ENCODE peak calls at places on chromosomes 12 and 14, in eight cellular contexts. R is suprapubic skin, D is dorsolateral prefrontal cortex, Y is HCT116, J is heart right ventricle, C is left ventricle myocardium inferior, Q is cardiac fibroblast, Z is skeletal muscle cell. E is an unnamed sample.

GRCh38 chr12:118274066-118274465 is 98.6 kb downstream of the TAOK3 start:
- DNase-seq in R (no peak), D (no peak), Y (no peak), J (no peak), C (no peak), Q (no peak), Z (no peak), E (no peak)

GRCh38 chr14:74516451-74517155 is 23.0 kb downstream of the ISCA2 start:
- DNase-seq in R (no peak), D (no peak), Y (no peak), J (no peak), C (no peak), Q (no peak), Z (no peak), E (no peak)

GRCh38 chr12:18171571-18171970 is 81.6 kb upstream of the RERGL start:
- DNase-seq in R (no peak), D (no peak), Y (no peak), J (no peak), C (no peak), Q (peak; percentile 52), Z (peak; percentile 56), E (no peak)

GRCh38 chr12:123131879-123132402 is 18.9 kb downstream of the PITPNM2 start:
- DNase-seq in R (no peak), D (no peak), Y (no peak), J (no peak), C (no peak), Q (no peak), Z (no peak), E (peak; percentile 98)

GRCh38 chr14:50835280-50835679 is 4.3 kb upstream of the NIN start:
- DNase-seq in R (no peak), D (no peak), Y (no peak), J (no peak), C (no peak), Q (peak; percentile 85), Z (peak; percentile 42), E (peak; percentile 84)

GRCh38 chr12:78149459-78149858 is 318.8 kb downstream of the NAV3 start:
- DNase-seq in R (no peak), D (peak; percentile 85), Y (no peak), J (no peak), C (no peak), Q (no peak), Z (no peak), E (no peak)

GRCh38 chr12:121217761-121218160 is 7.8 kb downstream of the P2RX4 start:
- DNase-seq in R (no peak), D (peak; percentile 47), Y (no peak), J (no peak), C (no peak), Q (no peak), Z (no peak), E (no peak)

GRCh38 chr12:102063066-102063465 is 1.3 kb upstream of the WASHC3 start:
- DNase-seq in R (no peak), D (no peak), Y (peak; percentile 47), J (no peak), C (no peak), Q (peak; percentile 7), Z (no peak), E (peak; percentile 25)

GRCh38 chr12:105814283-105814682 is 324.5 kb downstream of the NUAK1 start:
- DNase-seq in R (no peak), D (no peak), Y (no peak), J (no peak), C (no peak), Q (no peak), Z (peak; percentile 22), E (no peak)

GRCh38 chr12:55629058-55629841 is 7.4 kb upstream of the OR10P1 start:
- DNase-seq in R (no peak), D (no peak), Y (no peak), J (no peak), C (no peak), Q (peak; percentile 16), Z (no peak), E (no peak)

GRCh38 chr14:77980475-77981321 is 180.8 kb downstream of the ADCK1 start:
- DNase-seq in R (no peak), D (peak; percentile 6), Y (no peak), J (no peak), C (no peak), Q (no peak), Z (no peak), E (no peak)

GRCh38 chr12:130818381-130819247 is 20.4 kb downstream of the STX2 start:
- DNase-seq in R (no peak), D (peak; percentile 66), Y (no peak), J (peak; percentile 46), C (peak; percentile 67), Q (peak; percentile 38), Z (no peak), E (no peak)

GRCh38 chr12:998020-998874 is 7.2 kb downstream of the ERC1 start:
- DNase-seq in R (no peak), D (peak; percentile 33), Y (no peak), J (no peak), C (no peak), Q (no peak), Z (no peak), E (no peak)

GRCh38 chr12:1595690-1596347 is 1.4 kb upstream of the FBXL14 start:
- DNase-seq in R (no peak), D (no peak), Y (no peak), J (no peak), C (no peak), Q (peak; percentile 63), Z (no peak), E (no peak)

GRCh38 chr12:76706099-76706498 is 57.8 kb upstream of the ZDHHC17 start:
- DNase-seq in R (no peak), D (no peak), Y (no peak), J (no peak), C (no peak), Q (peak; percentile 32), Z (no peak), E (peak; percentile 34)

GRCh38 chr14:78605065-78605762 is 435.0 kb downstream of the NRXN3 start:
- DNase-seq in R (no peak), D (no peak), Y (no peak), J (no peak), C (no peak), Q (no peak), Z (no peak), E (peak; percentile 8)

GRCh38 chr12:110179291-110179690 is 55.1 kb downstream of the IFT81 start:
- DNase-seq in R (no peak), D (no peak), Y (no peak), J (no peak), C (no peak), Q (peak; percentile 81), Z (no peak), E (no peak)

GRCh38 chr12:49790741-49791140 is 37.5 kb downstream of the NCKAP5L start:
- DNase-seq in R (no peak), D (no peak), Y (no peak), J (no peak), C (no peak), Q (no peak), Z (no peak), E (no peak)

GRCh38 chr12:26821212-26821701 is 11.7 kb downstream of the ITPR2 start:
- DNase-seq in R (no peak), D (no peak), Y (no peak), J (no peak), C (no peak), Q (peak; percentile 40), Z (no peak), E (no peak)

GRCh38 chr14:89368490-89369477 is 48.2 kb downstream of the FOXN3 start:
- DNase-seq in R (no peak), D (no peak), Y (no peak), J (no peak), C (no peak), Q (no peak), Z (no peak), E (no peak)

GRCh38 chr12:3732901-3733300 is 20.0 kb downstream of the CRACR2A start:
- DNase-seq in R (no peak), D (no peak), Y (no peak), J (no peak), C (no peak), Q (no peak), Z (no peak), E (no peak)

GRCh38 chr14:89926709-89927108 is 27.8 kb downstream of the EFCAB11 start:
- DNase-seq in R (no peak), D (no peak), Y (no peak), J (no peak), C (no peak), Q (peak; percentile 84), Z (no peak), E (no peak)

GRCh38 chr14:50222061-50222613 is 9.2 kb downstream of the SOS2 start:
- DNase-seq in R (no peak), D (no peak), Y (no peak), J (no peak), C (no peak), Q (peak; percentile 18), Z (no peak), E (no peak)

GRCh38 chr14:92967346-92967926 is 44.5 kb downstream of the CHGA start:
- DNase-seq in R (no peak), D (no peak), Y (no peak), J (no peak), C (no peak), Q (peak; percentile 75), Z (peak; percentile 61), E (no peak)

GRCh38 chr12:13536219-13536910 is 339.8 kb downstream of the EMP1 start:
- DNase-seq in R (no peak), D (no peak), Y (no peak), J (no peak), C (no peak), Q (no peak), Z (no peak), E (no peak)

GRCh38 chr14:21191261-21191808 is 35.5 kb upstream of the OR5AU1 start:
- DNase-seq in R (no peak), D (no peak), Y (no peak), J (no peak), C (no peak), Q (no peak), Z (no peak), E (no peak)
- H3K4me3 ChIP-seq in R (peak overlapping the region; percentile 44), D (peak overlapping the region; percentile 35), Y (no peak overlapping the region), J (peak overlapping the region; percentile 47), C (peak overlapping the region; percentile 57), Q (no peak overlapping the region), Z (peak overlapping the region; percentile 37), E (peak overlapping the region; percentile 52)

GRCh38 chr12:113474635-113475436 is 3.2 kb upstream of the LHX5 start:
- DNase-seq in R (no peak), D (no peak), Y (no peak), J (no peak), C (no peak), Q (no peak), Z (no peak), E (no peak)
- H3K4me3 ChIP-seq in R (no peak overlapping the region), D (no peak overlapping the region), Y (no peak overlapping the region), J (no peak overlapping the region), C (no peak overlapping the region), Q (no peak overlapping the region), Z (no peak overlapping the region), E (no peak overlapping the region)

GRCh38 chr12:11895421-11896064 is 175.2 kb upstream of the BCL2L14 start:
- DNase-seq in R (no peak), D (no peak), Y (no peak), J (no peak), C (no peak), Q (no peak), Z (no peak), E (no peak)
- H3K4me3 ChIP-seq in R (no peak overlapping the region), D (no peak overlapping the region), Y (no peak overlapping the region), J (no peak overlapping the region), C (no peak overlapping the region), Q (no peak overlapping the region), Z (no peak overlapping the region), E (no peak overlapping the region)

GRCh38 chr14:81268016-81268416 is 47.3 kb upstream of the GTF2A1 start:
- DNase-seq in R (no peak), D (no peak), Y (no peak), J (no peak), C (no peak), Q (peak; percentile 2), Z (no peak), E (peak; percentile 98)
- H3K4me3 ChIP-seq in R (no peak overlapping the region), D (no peak overlapping the region), Y (no peak overlapping the region), J (no peak overlapping the region), C (no peak overlapping the region), Q (no peak overlapping the region), Z (no peak overlapping the region), E (peak overlapping the region; percentile 27)

E was measured in Jurkat, Clone E6-1.